ENCODE peak calls at places on chromosomes 7 and 10, in four cellular contexts. Z is HCT116, K is K562, T is HepG2. X is an unnamed sample.
A peak's percentile ranks its signal among the peaks of the same experiment; 100 is the strongest.

GRCh38 chr7:45469103-45469502 is 105.1 kb upstream of the ADCY1 start:
- DNase-seq in K (no peak), Z (no peak), T (no peak), X (no peak)

GRCh38 chr7:130154131-130154500 is 51.1 kb downstream of the TMEM209 start:
- DNase-seq in K (no peak), T (no peak), Z (no peak), X (no peak)

GRCh38 chr7:4168041-4168440 is 514.1 kb upstream of the FOXK1 start:
- DNase-seq in K (no peak), Z (no peak), T (no peak), X (no peak)

GRCh38 chr7:78427209-78427608 is 628.6 kb downstream of the PHTF2 start:
- DNase-seq in T (no peak), Z (no peak), K (no peak), X (no peak)

GRCh38 chr7:101164071-101164840 is 1.1 kb downstream of the VGF start:
- DNase-seq in K (peak; percentile 33), T (no peak), Z (no peak), X (no peak)

GRCh38 chr10:67098460-67098859 is 172.6 kb downstream of the LRRTM3 start:
- DNase-seq in Z (no peak), K (no peak), T (no peak), X (no peak)

GRCh38 chr7:6422926-6423632 is 24.7 kb downstream of the DAGLB start:
- DNase-seq in Z (no peak), K (no peak), T (no peak), X (no peak)

GRCh38 chr7:22205631-22206030 is 151.3 kb downstream of the RAPGEF5 start:
- DNase-seq in Z (no peak), K (no peak), T (no peak), X (no peak)

GRCh38 chr7:115724400-115725056 is 306.0 kb downstream of the TFEC start:
- DNase-seq in T (peak; percentile 11), K (no peak), Z (no peak), X (no peak)

GRCh38 chr10:13629116-13629515 is 42.4 kb downstream of the PRPF18 start:
- DNase-seq in Z (no peak), K (no peak), T (no peak), X (no peak)

GRCh38 chr10:20115929-20116328 is 299.7 kb downstream of the PLXDC2 start:
- DNase-seq in T (no peak), Z (no peak), K (no peak), X (no peak)

GRCh38 chr10:24360286-24361127 is 151.6 kb downstream of the KIAA1217 start:
- DNase-seq in K (peak; percentile 41), Z (peak; percentile 47), T (peak; percentile 50), X (peak; percentile 32)

GRCh38 chr10:126634915-126635314 is 35.6 kb downstream of the C10orf90 start:
- DNase-seq in T (no peak), K (no peak), Z (no peak), X (no peak)

GRCh38 chr10:99560277-99561126 is 27.8 kb downstream of the NKX2-3 start:
- DNase-seq in K (peak; percentile 52), Z (peak; percentile 61), T (peak; percentile 55), X (peak; percentile 28)

GRCh38 chr7:13508586-13508985 is 480.9 kb downstream of the ETV1 start:
- DNase-seq in K (no peak), Z (no peak), T (no peak), X (no peak)

GRCh38 chr10:93872776-93873175 is 21.0 kb upstream of the SLC35G1 start:
- DNase-seq in K (no peak), Z (no peak), T (no peak), X (no peak)

GRCh38 chr10:60388709-60389241 is 900 bp downstream of the ANK3 start:
- DNase-seq in K (no peak), T (no peak), Z (no peak), X (no peak)

GRCh38 chr7:99380032-99380822 is 5.7 kb downstream of the ARPC1B start:
- DNase-seq in K (peak; percentile 56), Z (no peak), T (no peak), X (no peak)
- TF ChIP-seq TCF7L2 in K (no peak), Z (no peak), T (no peak), X (no peak)

GRCh38 chr7:1289681-1290261 is 57.1 kb downstream of the UNCX start:
- DNase-seq in K (no peak), Z (no peak), T (no peak), X (no peak)

GRCh38 chr7:1291846-1292765 is 59.4 kb downstream of the UNCX start:
- DNase-seq in T (no peak), Z (no peak), K (no peak), X (no peak)

GRCh38 chr7:1290262-1291039 is 57.8 kb downstream of the UNCX start:
- DNase-seq in Z (no peak), T (no peak), K (no peak), X (no peak)

GRCh38 chr7:1292972-1293830 is 60.5 kb downstream of the UNCX start:
- DNase-seq in K (no peak), T (no peak), Z (no peak), X (no peak)

DNA sequence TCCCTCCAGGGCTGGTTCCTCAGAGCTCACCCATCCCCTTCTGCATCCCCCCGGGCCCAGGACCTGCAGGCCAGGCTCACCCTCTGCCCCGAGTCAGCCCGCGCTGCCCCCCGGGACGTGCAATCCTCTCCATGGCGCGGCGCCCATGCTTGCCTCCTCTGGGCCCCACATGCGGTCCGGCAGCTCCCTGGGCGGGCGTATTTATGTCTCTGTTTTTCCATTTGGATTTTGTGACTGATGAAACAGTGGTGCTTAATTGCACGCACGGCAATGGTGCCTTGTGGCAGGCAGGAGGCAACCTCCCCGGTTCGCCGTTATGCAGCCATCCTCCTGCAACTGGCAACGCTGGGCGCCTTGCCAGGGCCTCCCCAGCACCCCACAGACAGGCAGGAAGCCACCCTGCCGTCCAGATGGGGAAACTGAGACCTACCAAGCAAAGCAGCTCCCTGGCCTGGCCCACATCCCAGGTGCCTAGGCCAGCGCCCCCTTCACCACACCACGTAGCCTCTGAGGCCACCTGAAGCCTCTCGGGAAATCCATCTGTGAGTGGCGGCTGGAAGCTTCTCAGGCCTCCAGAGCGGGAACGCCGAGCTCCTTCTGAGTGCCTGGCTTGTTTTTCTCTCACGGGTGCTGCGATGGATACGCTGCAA is 58.5 kb downstream of the UNCX start:
- DNase-seq in T (no peak), Z (no peak), K (no peak), X (no peak)
- H3K27me3 ChIP-seq in T (peaks cover 24% of the 10 kb centered on the region), Z (no peaks in the 10 kb centered on the region), K (peaks cover 20% of the 10 kb centered on the region), X (no peaks in the 10 kb centered on the region)

GRCh38 chr7:40073239-40073638 is 61.2 kb downstream of the MPLKIP start:
- DNase-seq in K (no peak), Z (no peak), T (no peak), X (no peak)
- H3K4me1 ChIP-seq in K (no peaks in the 10 kb centered on the region), Z (no peaks in the 10 kb centered on the region), T (peaks cover 12% of the 10 kb centered on the region), X (no peaks in the 10 kb centered on the region)

GRCh38 chr10:129028425-129028824 is 438.6 kb upstream of the MGMT start:
- DNase-seq in T (no peak), Z (no peak), K (no peak), X (no peak)

GRCh38 chr10:129032626-129033353 is 434.3 kb upstream of the MGMT start:
- DNase-seq in T (no peak), K (no peak), Z (no peak), X (no peak)

GRCh38 chr10:129033354-129033729 is 433.7 kb upstream of the MGMT start:
- DNase-seq in Z (no peak), K (no peak), T (no peak), X (no peak)

GRCh38 chr10:129033790-129034272 is 433.2 kb upstream of the MGMT start:
- DNase-seq in Z (no peak), K (peak; percentile 41), T (no peak), X (no peak)

DNA sequence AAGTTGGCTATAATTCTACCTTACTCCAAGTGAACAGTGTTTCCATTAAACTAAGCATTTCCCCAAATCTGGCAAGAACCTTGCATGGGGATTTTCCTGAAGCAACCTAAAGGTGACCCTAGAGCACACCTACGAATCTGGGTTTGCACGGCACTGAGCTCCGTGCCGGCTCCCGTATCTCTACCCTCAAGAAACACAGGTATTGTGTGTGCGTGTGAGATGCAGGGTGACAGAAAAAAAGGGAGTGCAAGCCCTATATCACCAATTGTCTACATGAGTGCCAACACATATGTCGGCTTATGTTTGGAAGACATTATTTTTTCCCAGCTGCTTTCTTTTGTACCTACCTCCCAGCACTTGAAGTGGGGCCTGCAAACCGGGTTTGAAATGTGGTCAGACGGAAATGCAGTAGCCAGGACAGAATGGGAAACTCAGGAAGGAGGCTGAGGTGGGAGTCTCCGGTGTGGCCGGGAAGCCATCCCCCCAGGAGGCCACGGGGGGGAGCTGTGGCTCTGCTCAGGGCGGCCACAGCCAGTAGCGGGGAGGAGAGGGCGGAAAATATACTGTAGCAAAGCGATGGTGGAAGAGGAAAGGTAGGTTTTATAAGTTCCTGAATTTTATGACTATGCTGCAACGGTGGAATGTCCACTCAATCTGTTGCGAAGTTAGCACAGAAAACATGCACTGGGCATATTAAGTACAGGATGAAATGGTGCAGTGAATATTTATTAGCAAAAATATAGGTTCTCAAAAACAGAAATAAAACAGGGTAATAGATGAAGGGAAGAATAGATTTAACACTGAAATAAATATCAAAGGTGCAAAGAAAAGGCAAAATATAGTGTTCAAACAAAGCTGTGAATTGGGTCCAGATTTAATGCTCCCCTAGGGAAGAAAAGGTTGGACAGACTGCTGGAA is 435.5 kb upstream of the MGMT start:
- DNase-seq in T (peak; percentile 15), K (peak; percentile 67), Z (no peak), X (peak; percentile 18)
- TF ChIP-seq TCF7L2 in T (no peak), K (no peak), Z (no peak), X (no peak)

DNA sequence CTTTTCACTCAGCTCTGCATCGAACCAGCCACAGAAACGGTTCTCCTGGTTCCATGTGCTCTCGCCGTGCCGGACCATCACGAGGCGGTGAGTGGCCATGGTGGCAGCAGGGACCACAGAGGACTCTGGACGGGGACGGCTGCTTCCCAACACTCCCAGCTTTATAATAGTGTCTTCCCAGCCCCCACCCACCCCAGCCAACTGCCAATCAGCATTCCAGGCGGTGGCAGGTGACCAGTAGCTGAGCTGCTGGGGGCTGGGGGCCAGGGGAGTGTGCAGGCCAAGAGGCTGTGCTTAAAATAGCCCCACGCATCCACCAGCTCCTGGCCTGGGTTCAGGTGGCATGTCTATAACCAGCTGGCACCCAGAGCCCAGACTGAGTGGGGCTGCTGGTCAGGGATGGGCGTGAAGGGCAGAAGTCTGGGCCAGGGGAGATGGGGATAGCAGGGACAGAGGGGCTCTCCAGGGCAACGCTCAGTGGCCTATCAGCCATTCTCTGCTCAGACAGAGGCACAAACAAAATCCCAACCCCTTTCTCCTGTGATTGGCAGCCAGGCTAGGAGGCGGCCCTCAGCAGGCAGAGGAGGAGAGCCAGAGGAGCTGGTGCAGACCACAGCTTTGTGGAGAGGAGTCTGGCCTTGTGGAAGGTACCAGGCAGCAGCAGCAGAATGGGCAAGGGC is at the start of gene PGAM2:
- DNase-seq in K (no peak), T (no peak), Z (no peak), X (no peak)
- H3K27me3 ChIP-seq in K (no peaks in the 10 kb centered on the region), T (no peaks in the 10 kb centered on the region), Z (no peaks in the 10 kb centered on the region), X (no peaks in the 10 kb centered on the region)

GRCh38 chr10:69351589-69351988 is 65.1 kb downstream of the TACR2 start:
- DNase-seq in Z (no peak), T (no peak), K (no peak), X (no peak)
- H3K4me1 ChIP-seq in Z (no peaks in the 10 kb centered on the region), T (no peaks in the 10 kb centered on the region), K (no peaks in the 10 kb centered on the region), X (no peaks in the 10 kb centered on the region)

GRCh38 chr10:103141950-103142349 is 51.1 kb downstream of the NT5C2 start:
- DNase-seq in T (no peak), K (no peak), Z (no peak), X (no peak)
- TF ChIP-seq TCF7L2 in T (no peak), K (no peak), Z (no peak), X (no peak)

GRCh38 chr10:43790147-43790546 is 141.5 kb upstream of the ZNF32 start:
- DNase-seq in Z (no peak), T (no peak), K (no peak), X (no peak)
- H3K27me3 ChIP-seq in Z (peaks cover 31% of the 10 kb centered on the region), T (no peaks in the 10 kb centered on the region), K (peaks cover 11% of the 10 kb centered on the region), X (no peaks in the 10 kb centered on the region)